ENCODE peak calls at places on chromosomes 5 and 9, in eight cellular contexts. One of them, this sample, is unnamed. For H3K9me3 and H3K4me1, the result is how much of the 10 kb centered on the place peaks cover.

GRCh38 chr9:108836771-108837170 is 19.0 kb downstream of the ACTL7B start:
- DNase-seq in pancreas: no peak
- DNase-seq in left lung: no peak
- DNase-seq in tibial nerve: no peak
- DNase-seq in colonic mucosa: no peak
- DNase-seq in upper lobe of left lung: no peak
- DNase-seq in astrocyte: peak
- DNase-seq in PC-3: peak
- DNase-seq in this sample: no peak

GRCh38 chr9:124182741-124183140 is 75.0 kb upstream of the NEK6 start:
- DNase-seq in upper lobe of left lung: no peak
- DNase-seq in colonic mucosa: no peak
- DNase-seq in astrocyte: no peak
- DNase-seq in PC-3: no peak
- DNase-seq in left lung: no peak
- DNase-seq in tibial nerve: no peak
- DNase-seq in pancreas: no peak
- DNase-seq in this sample: no peak

GRCh38 chr5:56340196-56340980 is 107.3 kb upstream of the ANKRD55 start:
- DNase-seq in pancreas: no peak
- DNase-seq in tibial nerve: no peak
- DNase-seq in astrocyte: no peak
- DNase-seq in PC-3: no peak
- DNase-seq in colonic mucosa: no peak
- DNase-seq in left lung: no peak
- DNase-seq in upper lobe of left lung: no peak
- DNase-seq in this sample: no peak

GRCh38 chr5:134114886-134115805 is 665 bp downstream of the TCF7 start:
- DNase-seq in colonic mucosa: no peak
- DNase-seq in pancreas: peak
- DNase-seq in PC-3: no peak
- DNase-seq in upper lobe of left lung: peak
- DNase-seq in astrocyte: no peak
- DNase-seq in tibial nerve: no peak
- DNase-seq in left lung: no peak
- DNase-seq in this sample: peak

GRCh38 chr5:38677611-38678010 is 121.2 kb upstream of the LIFR start:
- DNase-seq in pancreas: no peak
- DNase-seq in astrocyte: no peak
- DNase-seq in colonic mucosa: no peak
- DNase-seq in PC-3: no peak
- DNase-seq in left lung: no peak
- DNase-seq in upper lobe of left lung: no peak
- DNase-seq in tibial nerve: no peak
- DNase-seq in this sample: no peak

GRCh38 chr5:958701-959571 is 49.7 kb upstream of the NKD2 start:
- DNase-seq in tibial nerve: no peak
- DNase-seq in left lung: peak
- DNase-seq in pancreas: no peak
- DNase-seq in PC-3: peak
- DNase-seq in astrocyte: peak
- DNase-seq in colonic mucosa: no peak
- DNase-seq in upper lobe of left lung: peak
- DNase-seq in this sample: peak

GRCh38 chr9:20117985-20118384 is 329.1 kb upstream of the SLC24A2 start:
- DNase-seq in astrocyte: no peak
- DNase-seq in PC-3: no peak
- DNase-seq in left lung: no peak
- DNase-seq in pancreas: no peak
- DNase-seq in tibial nerve: no peak
- DNase-seq in colonic mucosa: no peak
- DNase-seq in upper lobe of left lung: no peak
- DNase-seq in this sample: no peak

GRCh38 chr5:175387144-175387543 is 56.8 kb downstream of the DRD1 start:
- DNase-seq in upper lobe of left lung: no peak
- DNase-seq in tibial nerve: no peak
- DNase-seq in astrocyte: no peak
- DNase-seq in pancreas: no peak
- DNase-seq in PC-3: no peak
- DNase-seq in colonic mucosa: no peak
- DNase-seq in left lung: no peak
- DNase-seq in this sample: no peak

GRCh38 chr9:69028754-69029153 is 6.8 kb upstream of the FXN start:
- DNase-seq in colonic mucosa: no peak
- DNase-seq in upper lobe of left lung: no peak
- DNase-seq in tibial nerve: no peak
- DNase-seq in PC-3: no peak
- DNase-seq in astrocyte: no peak
- DNase-seq in left lung: no peak
- DNase-seq in pancreas: no peak
- DNase-seq in this sample: no peak

GRCh38 chr9:22337261-22337660 is 109.4 kb upstream of the DMRTA1 start:
- DNase-seq in colonic mucosa: no peak
- DNase-seq in pancreas: no peak
- DNase-seq in astrocyte: peak
- DNase-seq in tibial nerve: no peak
- DNase-seq in left lung: no peak
- DNase-seq in PC-3: no peak
- DNase-seq in upper lobe of left lung: no peak
- DNase-seq in this sample: no peak

DNA sequence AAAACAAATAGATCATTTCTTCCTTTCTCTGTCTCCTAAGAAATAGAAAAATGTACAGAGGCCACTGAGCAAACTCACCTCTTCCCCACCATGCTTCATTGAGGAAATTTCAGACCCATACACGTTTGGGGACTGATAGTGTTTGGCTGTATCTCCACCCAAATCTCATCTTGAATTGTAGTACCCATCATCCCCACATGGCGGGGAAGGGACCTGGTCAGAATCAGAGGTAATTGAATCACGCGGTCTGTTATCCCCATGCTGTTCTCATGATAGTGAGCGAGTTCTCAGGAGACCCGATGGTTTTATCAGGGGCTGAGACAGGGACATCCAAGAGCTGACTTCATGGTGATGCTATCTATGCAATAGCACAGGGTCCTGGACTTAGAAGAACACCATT is 1655.8 kb downstream of the MAT2B start:
- DNase-seq in upper lobe of left lung: no peak
- DNase-seq in colonic mucosa: no peak
- DNase-seq in pancreas: no peak
- DNase-seq in left lung: no peak
- DNase-seq in tibial nerve: no peak
- DNase-seq in astrocyte: no peak
- DNase-seq in PC-3: no peak
- DNase-seq in this sample: no peak
- H3K9me3 ChIP-seq in upper lobe of left lung: under half
- H3K9me3 ChIP-seq in colonic mucosa: under half
- H3K9me3 ChIP-seq in pancreas: under half
- H3K9me3 ChIP-seq in left lung: under half
- H3K9me3 ChIP-seq in tibial nerve: under half
- H3K9me3 ChIP-seq in astrocyte: under half
- H3K9me3 ChIP-seq in PC-3: under half
- H3K9me3 ChIP-seq in this sample: under half

DNA sequence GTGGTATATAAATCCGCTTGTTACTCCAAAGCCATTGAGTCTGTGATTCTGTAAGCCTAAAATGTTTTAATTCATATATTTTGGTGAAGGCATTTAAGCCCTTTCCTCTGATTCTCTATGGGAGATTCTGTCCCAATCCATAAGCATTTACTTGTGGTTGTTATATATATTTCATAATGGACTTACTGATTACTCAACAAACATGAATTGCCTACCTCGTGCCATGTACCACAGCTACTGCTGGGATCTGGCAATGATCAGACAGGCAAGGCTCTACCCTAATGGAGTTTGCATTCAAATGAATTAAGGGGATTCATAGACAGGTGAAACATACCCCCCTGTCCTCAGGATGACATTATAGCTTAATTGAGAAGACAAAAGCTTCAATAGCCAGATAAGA is 54.5 kb downstream of the C9orf152 start:
- DNase-seq in PC-3: no peak
- DNase-seq in tibial nerve: no peak
- DNase-seq in pancreas: no peak
- DNase-seq in left lung: no peak
- DNase-seq in colonic mucosa: no peak
- DNase-seq in upper lobe of left lung: no peak
- DNase-seq in astrocyte: no peak
- DNase-seq in this sample: no peak
- H3K4me1 ChIP-seq in PC-3: under half
- H3K4me1 ChIP-seq in tibial nerve: under half
- H3K4me1 ChIP-seq in pancreas: under half
- H3K4me1 ChIP-seq in left lung: under half
- H3K4me1 ChIP-seq in colonic mucosa: under half
- H3K4me1 ChIP-seq in upper lobe of left lung: half or more
- H3K4me1 ChIP-seq in astrocyte: under half
- H3K4me1 ChIP-seq in this sample: under half

GRCh38 chr5:167263185-167263584 is 1028.3 kb upstream of the WWC1 start:
- DNase-seq in tibial nerve: no peak
- DNase-seq in pancreas: no peak
- DNase-seq in colonic mucosa: no peak
- DNase-seq in left lung: no peak
- DNase-seq in upper lobe of left lung: no peak
- DNase-seq in PC-3: no peak
- DNase-seq in astrocyte: no peak
- DNase-seq in this sample: no peak

GRCh38 chr5:167255931-167256330 is 1035.5 kb upstream of the WWC1 start:
- DNase-seq in PC-3: no peak
- DNase-seq in astrocyte: no peak
- DNase-seq in tibial nerve: no peak
- DNase-seq in left lung: no peak
- DNase-seq in upper lobe of left lung: no peak
- DNase-seq in pancreas: no peak
- DNase-seq in colonic mucosa: no peak
- DNase-seq in this sample: no peak

DNA sequence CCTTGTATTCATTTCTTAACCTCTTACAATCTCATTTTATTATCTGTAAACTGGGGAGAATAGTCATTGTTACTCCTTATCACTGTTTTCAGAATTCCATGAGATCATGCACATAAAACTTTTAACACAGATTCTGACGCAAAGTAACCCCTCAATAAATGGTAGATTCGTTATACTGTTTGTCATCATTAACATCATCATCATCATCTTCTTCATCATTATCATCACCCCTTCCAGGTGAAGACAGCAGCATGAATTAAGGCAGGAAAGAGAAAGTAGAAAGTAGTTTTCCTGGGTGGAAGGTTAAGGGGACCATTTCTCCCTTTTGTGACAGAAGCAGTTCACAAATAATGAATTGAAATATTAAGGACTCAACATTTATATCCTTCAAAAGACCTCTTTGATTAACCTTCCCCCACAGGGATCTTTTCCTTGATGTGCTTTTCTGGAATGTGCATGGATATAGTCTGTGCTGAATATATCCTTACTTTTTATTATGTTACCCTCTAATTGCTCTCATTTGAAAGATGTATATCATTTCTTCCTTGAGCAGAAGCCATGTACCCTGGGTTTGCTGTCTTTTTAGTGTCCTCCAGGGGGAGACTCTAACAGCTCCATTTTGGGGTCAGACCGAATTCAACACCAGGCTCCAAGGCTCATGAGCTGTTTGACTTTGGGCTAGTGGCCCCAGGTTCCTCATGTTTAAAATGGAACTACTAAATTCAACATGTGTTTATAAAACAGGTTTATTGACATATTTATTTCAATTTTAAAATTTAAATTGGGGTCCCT is 1029.9 kb upstream of the WWC1 start:
- DNase-seq in tibial nerve: no peak
- DNase-seq in pancreas: no peak
- DNase-seq in colonic mucosa: no peak
- DNase-seq in astrocyte: no peak
- DNase-seq in PC-3: no peak
- DNase-seq in left lung: no peak
- DNase-seq in upper lobe of left lung: no peak
- DNase-seq in this sample: no peak
- TF ChIP-seq CTCF in tibial nerve: no peak
- TF ChIP-seq CTCF in pancreas: no peak
- TF ChIP-seq CTCF in colonic mucosa: peak
- TF ChIP-seq CTCF in astrocyte: peak
- TF ChIP-seq CTCF in PC-3: peak
- TF ChIP-seq CTCF in left lung: no peak
- TF ChIP-seq CTCF in upper lobe of left lung: no peak
- TF ChIP-seq CTCF in this sample: no peak

GRCh38 chr5:3268760-3269330 is 326.8 kb upstream of the IRX1 start:
- DNase-seq in PC-3: no peak
- DNase-seq in tibial nerve: no peak
- DNase-seq in left lung: no peak
- DNase-seq in colonic mucosa: no peak
- DNase-seq in pancreas: no peak
- DNase-seq in astrocyte: no peak
- DNase-seq in upper lobe of left lung: no peak
- DNase-seq in this sample: no peak

GRCh38 chr5:3265131-3265885 is 330.3 kb upstream of the IRX1 start:
- DNase-seq in upper lobe of left lung: no peak
- DNase-seq in PC-3: no peak
- DNase-seq in tibial nerve: no peak
- DNase-seq in colonic mucosa: no peak
- DNase-seq in left lung: no peak
- DNase-seq in pancreas: no peak
- DNase-seq in astrocyte: no peak
- DNase-seq in this sample: no peak

GRCh38 chr5:3265936-3266335 is 329.7 kb upstream of the IRX1 start:
- DNase-seq in colonic mucosa: no peak
- DNase-seq in PC-3: no peak
- DNase-seq in upper lobe of left lung: no peak
- DNase-seq in left lung: no peak
- DNase-seq in tibial nerve: no peak
- DNase-seq in pancreas: no peak
- DNase-seq in astrocyte: no peak
- DNase-seq in this sample: no peak

GRCh38 chr5:3266861-3267260 is 328.8 kb upstream of the IRX1 start:
- DNase-seq in PC-3: no peak
- DNase-seq in colonic mucosa: no peak
- DNase-seq in upper lobe of left lung: no peak
- DNase-seq in tibial nerve: no peak
- DNase-seq in left lung: no peak
- DNase-seq in astrocyte: no peak
- DNase-seq in pancreas: no peak
- DNase-seq in this sample: no peak

DNA sequence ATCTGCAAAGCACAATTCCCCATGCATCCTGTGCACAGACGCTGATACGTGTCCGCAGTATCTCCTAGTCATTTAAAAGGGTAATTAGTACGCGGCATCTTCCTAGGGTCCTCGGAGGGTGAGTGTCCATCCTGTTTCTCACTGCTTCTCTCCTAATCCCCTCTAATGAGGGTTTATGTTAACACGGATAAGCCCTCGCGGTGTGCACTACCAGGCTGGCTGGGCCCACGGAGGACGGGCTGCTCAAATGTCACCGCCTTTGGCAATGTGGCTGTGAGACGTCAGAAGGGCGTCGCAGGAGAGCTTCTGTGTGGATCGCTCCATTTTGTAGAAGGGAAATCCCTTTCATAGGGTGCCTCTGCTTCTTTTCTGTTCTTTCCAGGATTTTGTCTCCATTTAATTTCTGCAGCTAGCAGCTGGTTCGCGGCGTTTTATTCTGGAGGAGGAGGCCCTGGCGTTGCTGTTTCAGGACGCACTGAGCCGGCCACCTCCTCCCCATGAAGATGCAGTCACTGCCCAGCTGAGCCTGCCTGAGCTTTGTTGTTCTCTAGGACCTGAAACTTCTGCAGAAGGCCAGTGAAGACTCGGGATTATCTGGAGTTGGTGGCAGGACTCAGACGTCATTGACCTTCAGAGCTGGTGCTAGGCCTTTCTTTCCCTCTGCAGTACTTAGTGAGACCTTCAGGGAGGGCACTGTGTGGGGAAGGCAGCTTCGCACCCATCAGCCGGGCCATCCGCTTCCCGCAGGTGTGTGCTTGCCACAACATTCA is 326.0 kb upstream of the IRX1 start:
- DNase-seq in left lung: no peak
- DNase-seq in pancreas: no peak
- DNase-seq in upper lobe of left lung: no peak
- DNase-seq in astrocyte: no peak
- DNase-seq in PC-3: no peak
- DNase-seq in tibial nerve: no peak
- DNase-seq in colonic mucosa: no peak
- DNase-seq in this sample: no peak
- H3K9me3 ChIP-seq in left lung: under half
- H3K9me3 ChIP-seq in pancreas: under half
- H3K9me3 ChIP-seq in upper lobe of left lung: under half
- H3K9me3 ChIP-seq in astrocyte: under half
- H3K9me3 ChIP-seq in PC-3: under half
- H3K9me3 ChIP-seq in tibial nerve: under half
- H3K9me3 ChIP-seq in colonic mucosa: under half
- H3K9me3 ChIP-seq in this sample: under half

This sample was measured in testis.